ENCODE peak calls at places on chromosomes 4 and X, in four cellular contexts. V, F, O and X are unnamed samples.

GRCh38 chr4:47135210-47135609 is 103.8 kb downstream of the GABRB1 start:
- DNase-seq in O (no peak), V (no peak), F (no peak), X (no peak)

GRCh38 chr4:128601992-128602695 is 207.4 kb upstream of the JADE1 start:
- DNase-seq in F (no peak), O (no peak), V (no peak), X (peak)

GRCh38 chr4:29560452-29560851 is 1159.7 kb upstream of the PCDH7 start:
- DNase-seq in O (no peak), V (no peak), F (no peak), X (no peak)

GRCh38 chrX:155048997-155049619 is 21.8 kb downstream of the CMC4 start:
- DNase-seq in O (peak), V (peak), F (peak), X (peak)

GRCh38 chr4:39614487-39615162 is 24.0 kb downstream of the SMIM14 start:
- DNase-seq in V (no peak), F (no peak), O (no peak), X (no peak)

GRCh38 chr4:52711834-52712171 is 39.4 kb downstream of the ERVMER34-1 start:
- DNase-seq in F (no peak), V (no peak), O (no peak), X (no peak)

GRCh38 chrX:7889138-7889537 is 38.1 kb downstream of the PNPLA4 start:
- DNase-seq in O (no peak), F (no peak), V (peak), X (no peak)

GRCh38 chr4:51831133-51831532 is 11.8 kb upstream of the DCUN1D4 start:
- DNase-seq in V (peak), O (peak), F (peak), X (peak)

GRCh38 chr4:40441415-40441814 is 106.3 kb downstream of the CHRNA9 start:
- DNase-seq in O (no peak), V (no peak), F (no peak), X (no peak)

GRCh38 chr4:157115613-157116340 is 39.8 kb downstream of the GLRB start:
- DNase-seq in F (no peak), O (no peak), V (no peak), X (no peak)

GRCh38 chr4:3494501-3494900 is 31.4 kb downstream of the DOK7 start:
- DNase-seq in F (no peak), V (no peak), O (no peak), X (no peak)

GRCh38 chr4:169658970-169659735 is 38.8 kb downstream of the CLCN3 start:
- DNase-seq in V (peak), O (no peak), F (no peak), X (peak)

GRCh38 chrX:78839711-78840110 is 92.2 kb downstream of the LPAR4 start:
- DNase-seq in V (no peak), F (no peak), O (no peak), X (no peak)

GRCh38 chr4:35934370-35934981 is 309.8 kb downstream of the ARAP2 start:
- DNase-seq in F (peak), V (peak), O (peak), X (peak)

GRCh38 chr4:107094332-107094731 is 58.2 kb upstream of the DKK2 start:
- DNase-seq in O (no peak), F (no peak), V (peak), X (no peak)

GRCh38 chr4:81084029-81084428 is 53.5 kb downstream of the BMP3 start:
- DNase-seq in V (no peak), F (no peak), O (no peak), X (no peak)

GRCh38 chrX:134599173-134599914 is 58.9 kb downstream of the PLAC1 start:
- DNase-seq in F (no peak), O (no peak), V (no peak), X (no peak)

GRCh38 chr4:99655315-99656081 is 2.1 kb downstream of the C4orf54 start:
- DNase-seq in O (no peak), F (no peak), V (no peak), X (no peak)

GRCh38 chr4:140463182-140463581 is 34.9 kb downstream of the MGAT4D start:
- DNase-seq in F (no peak), O (no peak), V (no peak), X (no peak)

GRCh38 chr4:21949073-21949457 is 493 bp upstream of the KCNIP4 start:
- DNase-seq in F (no peak), O (no peak), V (no peak), X (no peak)